ENCODE peak calls at places on chromosomes 5 and 9, in seven cellular contexts. H is tibial nerve, Z is Peyer's patch, E is naive B cell, G is esophagus squamous epithelium, U is NCI-H1092 treated with DMSO at 0.1 percent for 48 hours, B is WTC11. C is an unnamed sample.

GRCh38 chr5:4639959-4640358 is 500.2 kb upstream of the ADAMTS16 start:
- DNase-seq in B (no peak), G (no peak), E (no peak), Z (no peak), U (no peak), H (no peak), C (no peak)

GRCh38 chr9:95085861-95086563 is 231.5 kb downstream of the FANCC start:
- DNase-seq in E (no peak), H (no peak), B (no peak), Z (peak), U (no peak), G (no peak), C (peak)

GRCh38 chr5:132251220-132251725 is 6.2 kb upstream of the PDLIM4 start:
- DNase-seq in E (no peak), G (no peak), Z (no peak), H (no peak), U (no peak), B (no peak), C (no peak)

GRCh38 chr9:93952119-93952783 is 2.9 kb downstream of the BARX1 start:
- DNase-seq in H (no peak), E (no peak), Z (no peak), G (no peak), U (no peak), B (no peak), C (no peak)

GRCh38 chr5:149280802-149281201 is 9.1 kb downstream of the AFAP1L1 start:
- DNase-seq in B (no peak), U (no peak), G (no peak), Z (no peak), E (no peak), H (no peak), C (no peak)

GRCh38 chr9:34256104-34256503 is 73.0 kb downstream of the KIF24 start:
- DNase-seq in Z (no peak), B (peak), H (no peak), G (no peak), U (no peak), E (no peak), C (no peak)

GRCh38 chr5:146137967-146138403 is 32.6 kb upstream of the PLAC8L1 start:
- DNase-seq in E (no peak), H (no peak), U (no peak), B (no peak), G (no peak), Z (no peak), C (peak)

GRCh38 chr9:13805566-13805965 is 508.4 kb downstream of the NFIB start:
- DNase-seq in U (no peak), H (no peak), E (no peak), G (no peak), B (no peak), Z (no peak), C (no peak)

GRCh38 chr9:131473891-131474290 is 28.8 kb upstream of the POMT1 start:
- DNase-seq in E (no peak), H (no peak), G (no peak), B (no peak), Z (no peak), U (no peak), C (no peak)

GRCh38 chr9:92974161-92974661 is 26.9 kb downstream of the FGD3 start:
- DNase-seq in B (no peak), H (no peak), G (no peak), E (no peak), U (no peak), Z (no peak), C (no peak)

GRCh38 chr9:119004618-119004990 is 364.6 kb downstream of the BRINP1 start:
- DNase-seq in B (no peak), H (peak), Z (no peak), G (no peak), U (no peak), E (no peak), C (peak)

GRCh38 chr5:112886975-112887374 is 25.9 kb downstream of the SRP19 start:
- DNase-seq in E (no peak), G (no peak), Z (no peak), B (no peak), H (no peak), U (no peak), C (no peak)

GRCh38 chr9:801399-802071 is 40.0 kb upstream of the DMRT1 start:
- DNase-seq in U (no peak), E (no peak), G (no peak), B (no peak), H (no peak), Z (no peak), C (no peak)

GRCh38 chr5:68086857-68087256 is 128.7 kb upstream of the PIK3R1 start:
- DNase-seq in Z (no peak), U (no peak), B (no peak), E (no peak), H (peak), G (no peak), C (no peak)

GRCh38 chr9:16328349-16328748 is 542.1 kb downstream of the BNC2 start:
- DNase-seq in Z (no peak), G (no peak), E (no peak), B (no peak), U (no peak), H (no peak), C (no peak)

GRCh38 chr5:127615916-127616315 is 33.0 kb upstream of the CTXN3 start:
- DNase-seq in U (no peak), H (no peak), Z (no peak), G (no peak), E (no peak), B (no peak), C (no peak)

GRCh38 chr9:1337169-1337568 is 287.0 kb downstream of the DMRT2 start:
- DNase-seq in H (no peak), B (no peak), G (no peak), U (no peak), E (no peak), Z (no peak), C (no peak)

GRCh38 chr5:64149857-64150521 is 15.7 kb upstream of the RNF180 start:
- DNase-seq in U (no peak), H (no peak), G (no peak), E (no peak), Z (no peak), B (no peak), C (no peak)

GRCh38 chr9:33166263-33167083 is 663 bp downstream of the B4GALT1 start:
- DNase-seq in H (peak), U (no peak), E (no peak), G (no peak), B (no peak), Z (peak), C (peak)

GRCh38 chr5:43658499-43658898 is 55.5 kb downstream of the NNT start:
- DNase-seq in U (no peak), B (no peak), E (no peak), Z (no peak), G (no peak), H (no peak), C (no peak)

GRCh38 chr5:72280655-72281069 is 39.4 kb downstream of the MRPS27 start:
- DNase-seq in G (no peak), Z (no peak), E (no peak), H (peak), B (no peak), U (no peak), C (no peak)

GRCh38 chr5:115414406-115415142 is 118.1 kb upstream of the CCDC112 start:
- DNase-seq in B (no peak), H (peak), Z (no peak), E (no peak), U (no peak), G (no peak), C (no peak)

GRCh38 chr5:148033138-148033537 is 30.6 kb upstream of the SPINK5 start:
- DNase-seq in E (no peak), U (no peak), B (no peak), H (no peak), Z (no peak), G (no peak), C (no peak)

GRCh38 chr9:136219276-136219675 is 14.3 kb upstream of the LHX3 start:
- DNase-seq in H (no peak), Z (no peak), E (no peak), G (no peak), B (no peak), U (no peak), C (no peak)

GRCh38 chr9:84357235-84357634 is 16.7 kb upstream of the SLC28A3 start:
- DNase-seq in U (no peak), Z (no peak), B (no peak), H (no peak), G (no peak), E (no peak), C (no peak)

GRCh38 chr9:99811172-99811571 is 10.5 kb upstream of the NR4A3 start:
- DNase-seq in H (no peak), Z (no peak), U (no peak), E (no peak), G (no peak), B (no peak), C (no peak)

C was measured in stomach.